ENCODE peak calls at places on chromosomes 11 and 22, in four cellular contexts. A, Y, K and X are unnamed samples.

GRCh38 chr22:35568751-35569725 is 28.4 kb downstream of the RASD2 start:
- DNase-seq in A (no peak), Y (peak; percentile 39), K (no peak), X (peak; percentile 31)

GRCh38 chr22:35411112-35411511 is 11.2 kb downstream of the MCM5 start:
- DNase-seq in A (peak; percentile 70), Y (no peak), K (no peak), X (no peak)

GRCh38 chr11:63277345-63277943 is 34.0 kb upstream of the SLC22A25 start:
- DNase-seq in A (no peak), Y (no peak), K (no peak), X (no peak)

GRCh38 chr22:47395481-47395880 is 633.0 kb downstream of the TBC1D22A start:
- DNase-seq in A (no peak), Y (peak; percentile 51), K (no peak), X (no peak)

GRCh38 chr11:121300313-121300971 is 7.9 kb downstream of the SC5D start:
- DNase-seq in A (no peak), Y (no peak), K (no peak), X (no peak)

GRCh38 chr22:40076702-40077645 is 82.2 kb downstream of the FAM83F start:
- DNase-seq in A (no peak), Y (no peak), K (no peak), X (peak; percentile 14)

GRCh38 chr11:17631702-17632365 is 84.8 kb downstream of the OTOG start:
- DNase-seq in A (no peak), Y (no peak), K (no peak), X (no peak)

GRCh38 chr11:35487532-35488078 is 37.8 kb downstream of the PAMR1 start:
- DNase-seq in A (no peak), Y (no peak), K (peak; percentile 68), X (peak; percentile 51)

GRCh38 chr11:113174862-113175261 is 139.5 kb upstream of the TTC12 start:
- DNase-seq in A (no peak), Y (no peak), K (no peak), X (no peak)

GRCh38 chr22:38107692-38108515 is 2.6 kb downstream of the BAIAP2L2 start:
- DNase-seq in A (no peak), Y (no peak), K (no peak), X (no peak)

GRCh38 chr22:48948575-48949170 is 879.0 kb downstream of the BRD1 start:
- DNase-seq in A (no peak), Y (no peak), K (peak; percentile 26), X (no peak)

GRCh38 chr11:106001304-106002012 is 20.6 kb downstream of the MSANTD4 start:
- DNase-seq in A (no peak), Y (no peak), K (no peak), X (no peak)

GRCh38 chr11:116831790-116832349 is 2.2 kb downstream of the APOC3 start:
- DNase-seq in A (no peak), Y (no peak), K (no peak), X (no peak)

GRCh38 chr11:72446929-72447753 is 12.8 kb upstream of the CLPB start:
- DNase-seq in A (peak; percentile 63), Y (peak; percentile 54), K (no peak), X (peak; percentile 65)

GRCh38 chr22:30251661-30252226 is 5.2 kb upstream of the LIF start:
- DNase-seq in A (no peak), Y (peak; percentile 92), K (no peak), X (peak; percentile 53)

GRCh38 chr11:33989461-33989860 is 62.1 kb upstream of the CAPRIN1 start:
- DNase-seq in A (no peak), Y (no peak), K (no peak), X (no peak)

GRCh38 chr11:34631297-34631696 is 10.4 kb downstream of the EHF start:
- DNase-seq in A (no peak), Y (no peak), K (no peak), X (no peak)

GRCh38 chr11:25991476-25991875 is 340.5 kb upstream of the ANO3 start:
- DNase-seq in A (no peak), Y (no peak), K (no peak), X (no peak)

GRCh38 chr22:22400099-22400498 is 108.4 kb downstream of the ZNF280B start:
- DNase-seq in A (no peak), Y (no peak), K (no peak), X (no peak)

GRCh38 chr11:58927393-58928081 is 11.8 kb upstream of the GLYATL1 start:
- DNase-seq in A (peak; percentile 28), Y (no peak), K (no peak), X (peak; percentile 94)

GRCh38 chr11:1293619-1294015 is 15.8 kb downstream of the TOLLIP start:
- DNase-seq in A (no peak), Y (no peak), K (peak; percentile 56), X (no peak)

GRCh38 chr11:61004841-61005240 is 33.4 kb downstream of the CD6 start:
- DNase-seq in A (no peak), Y (no peak), K (no peak), X (no peak)

GRCh38 chr11:69204246-69205124 is 48.8 kb downstream of the SMIM38 start:
- DNase-seq in A (no peak), Y (no peak), K (peak; percentile 47), X (no peak)